ENCODE peak calls at places on chromosome 17, in six cellular contexts. K is CD4-positive, alpha-beta T cell; E is Peyer's patch; D is endothelial cell of umbilical vein; P is fibroblast of the aortic adventitia; Y is GM23338. I is an unnamed sample.

GRCh38 chr17:71180801-71181385 is 939.9 kb upstream of the SOX9 start:
- DNase-seq in K (no peak), E (peak), D (no peak), P (no peak), Y (no peak), I (peak)

GRCh38 chr17:74579910-74580309 is 12.2 kb downstream of the CD300LD start:
- DNase-seq in K (no peak), E (no peak), D (no peak), P (no peak), Y (no peak), I (no peak)

GRCh38 chr17:79921411-79922160 is 82.3 kb upstream of the CBX4 start:
- DNase-seq in K (no peak), E (no peak), D (no peak), P (no peak), Y (no peak), I (no peak)

GRCh38 chr17:75976175-75976848 is 2.7 kb downstream of the ACOX1 start:
- DNase-seq in K (no peak), E (no peak), D (no peak), P (peak), Y (no peak), I (no peak)

GRCh38 chr17:4920351-4921048 is 11.6 kb upstream of the GP1BA start:
- DNase-seq in K (no peak), E (no peak), D (no peak), P (peak), Y (no peak), I (no peak)

GRCh38 chr17:883586-883962 is 96.0 kb downstream of the NXN start:
- DNase-seq in K (no peak), E (no peak), D (no peak), P (no peak), Y (no peak), I (no peak)

GRCh38 chr17:19309701-19310100 is 52.8 kb downstream of the B9D1 start:
- DNase-seq in K (no peak), E (no peak), D (no peak), P (no peak), Y (no peak), I (no peak)

GRCh38 chr17:63486317-63487013 is 9.6 kb downstream of the ACE start:
- DNase-seq in K (no peak), E (no peak), D (no peak), P (no peak), Y (no peak), I (no peak)

GRCh38 chr17:63279498-63280230 is 166.4 kb downstream of the CYB561 start:
- DNase-seq in K (no peak), E (no peak), D (peak), P (peak), Y (no peak), I (peak)

DNA sequence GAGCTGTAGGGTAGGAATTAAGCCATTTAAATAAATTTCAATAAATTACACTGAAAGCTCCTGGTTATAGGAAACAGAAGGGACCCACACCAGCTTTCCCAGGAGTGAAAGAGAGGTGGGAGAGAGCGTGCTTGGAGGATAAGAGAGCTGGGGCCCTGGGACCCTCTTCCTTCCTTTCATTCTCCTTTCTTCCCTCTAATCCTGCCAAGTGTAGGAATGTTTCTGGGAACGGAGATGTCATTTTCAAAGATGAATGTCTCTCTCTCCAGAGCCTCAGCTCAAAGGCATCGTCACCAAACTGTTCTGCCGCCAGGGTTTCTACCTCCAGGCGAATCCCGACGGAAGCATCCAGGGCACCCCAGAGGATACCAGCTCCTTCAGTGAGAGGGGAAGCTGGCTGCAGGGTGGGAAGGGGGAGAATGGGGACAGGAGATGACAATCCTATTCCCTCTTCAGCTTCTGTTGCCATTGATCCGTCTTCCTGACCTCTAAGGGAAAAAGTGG is 1.9 kb downstream of the FGF11 start:
- DNase-seq in K (no peak), E (no peak), D (no peak), P (peak), Y (peak), I (no peak)
- TF ChIP-seq CTCF in K (no peak), E (no peak), D (no peak), P (no peak), Y (no peak), I (peak)

GRCh38 chr17:7213895-7214299 is 5.7 kb downstream of the DLG4 start:
- DNase-seq in K (no peak), E (no peak), D (peak), P (peak), Y (peak), I (peak)
- TF ChIP-seq CTCF in K (peak), E (peak), D (peak), P (peak), Y (peak), I (peak)

DNA sequence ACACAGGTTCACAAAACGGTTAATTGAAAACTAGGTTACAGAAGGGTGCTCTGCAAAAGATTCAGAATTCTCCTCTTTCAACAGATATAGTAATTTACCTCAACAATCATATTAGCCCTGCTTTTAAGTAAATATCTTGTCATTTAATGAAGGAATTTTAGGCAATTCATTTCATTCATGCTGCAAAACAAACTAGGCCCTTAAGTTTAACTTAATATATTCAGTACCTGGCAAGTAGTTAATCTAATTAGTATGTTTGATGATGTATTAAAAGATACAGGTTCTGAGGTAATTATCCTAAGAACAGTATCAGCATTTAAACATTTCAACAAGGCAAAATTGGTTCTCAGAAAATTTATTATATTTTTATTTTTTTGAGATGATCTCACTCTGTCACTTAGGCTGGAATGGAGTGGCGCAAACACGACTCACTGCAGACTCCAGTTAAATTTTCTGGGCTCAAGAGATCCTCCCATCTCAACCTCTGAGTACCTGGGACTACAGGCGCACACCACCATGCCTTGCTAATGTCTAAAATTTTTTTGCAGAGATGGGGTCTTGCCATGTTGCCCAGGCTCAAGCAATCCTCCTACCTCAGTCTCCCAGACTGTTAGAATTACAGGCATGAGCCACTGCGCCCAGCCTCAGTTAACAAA is 44.9 kb downstream of the SMURF2 start:
- DNase-seq in K (no peak), E (no peak), D (no peak), P (no peak), Y (no peak), I (no peak)
- TF ChIP-seq CTCF in K (no peak), E (no peak), D (no peak), P (no peak), Y (no peak), I (no peak)

GRCh38 chr17:56679148-56679766 is 85.8 kb downstream of the NOG start:
- DNase-seq in K (no peak), E (no peak), D (peak), P (peak), Y (peak), I (peak)

GRCh38 chr17:56675876-56676660 is 82.6 kb downstream of the NOG start:
- DNase-seq in K (no peak), E (no peak), D (no peak), P (no peak), Y (no peak), I (no peak)

GRCh38 chr17:56678249-56679144 is 85.0 kb downstream of the NOG start:
- DNase-seq in K (no peak), E (no peak), D (no peak), P (no peak), Y (peak), I (no peak)

GRCh38 chr17:56674401-56674925 is 81.0 kb downstream of the NOG start:
- DNase-seq in K (no peak), E (no peak), D (no peak), P (no peak), Y (no peak), I (no peak)

GRCh38 chr17:56676807-56677206 is 83.3 kb downstream of the NOG start:
- DNase-seq in K (no peak), E (no peak), D (no peak), P (no peak), Y (no peak), I (peak)
- TF ChIP-seq CTCF in K (no peak), E (no peak), D (no peak), P (no peak), Y (no peak), I (peak)